ENCODE peak calls at places on chromosome 3, in six cellular contexts. One of them, this sample, is unnamed.

GRCh38 chr3:64824281-64824980 is 136.6 kb upstream of the ADAMTS9 start:
- DNase-seq in A549: no peak
- DNase-seq in K562: no peak
- DNase-seq in SK-N-SH: no peak
- DNase-seq in HepG2: no peak
- DNase-seq in GM12878: no peak
- DNase-seq in this sample: no peak

GRCh38 chr3:58260261-58260731 is 22.7 kb downstream of the ABHD6 start:
- DNase-seq in HepG2: no peak
- DNase-seq in K562: no peak
- DNase-seq in SK-N-SH: no peak
- DNase-seq in GM12878: no peak
- DNase-seq in A549: no peak
- DNase-seq in this sample: peak

GRCh38 chr3:135781026-135781815 is 184.3 kb upstream of the PPP2R3A start:
- DNase-seq in SK-N-SH: no peak
- DNase-seq in HepG2: no peak
- DNase-seq in K562: no peak
- DNase-seq in A549: no peak
- DNase-seq in GM12878: no peak
- DNase-seq in this sample: no peak

GRCh38 chr3:71650372-71650771 is 66.8 kb upstream of the FOXP1 start:
- DNase-seq in HepG2: no peak
- DNase-seq in SK-N-SH: no peak
- DNase-seq in A549: no peak
- DNase-seq in GM12878: no peak
- DNase-seq in K562: no peak
- DNase-seq in this sample: no peak

GRCh38 chr3:141680620-141681389 is 57.3 kb upstream of the RNF7 start:
- DNase-seq in SK-N-SH: peak
- DNase-seq in K562: no peak
- DNase-seq in GM12878: no peak
- DNase-seq in HepG2: no peak
- DNase-seq in A549: no peak
- DNase-seq in this sample: peak

GRCh38 chr3:60365360-60365759 is 885.9 kb downstream of the FHIT start:
- DNase-seq in SK-N-SH: no peak
- DNase-seq in GM12878: no peak
- DNase-seq in K562: no peak
- DNase-seq in A549: no peak
- DNase-seq in HepG2: no peak
- DNase-seq in this sample: peak

GRCh38 chr3:36796896-36797295 is 32.5 kb upstream of the DCLK3 start:
- DNase-seq in A549: no peak
- DNase-seq in HepG2: no peak
- DNase-seq in K562: no peak
- DNase-seq in GM12878: no peak
- DNase-seq in SK-N-SH: no peak
- DNase-seq in this sample: peak

GRCh38 chr3:70853161-70853560 is 540.7 kb upstream of the MDFIC2 start:
- DNase-seq in K562: no peak
- DNase-seq in A549: no peak
- DNase-seq in GM12878: no peak
- DNase-seq in HepG2: no peak
- DNase-seq in SK-N-SH: no peak
- DNase-seq in this sample: no peak

GRCh38 chr3:104952587-104952986 is 414.1 kb upstream of the ALCAM start:
- DNase-seq in SK-N-SH: no peak
- DNase-seq in K562: no peak
- DNase-seq in HepG2: no peak
- DNase-seq in A549: peak
- DNase-seq in GM12878: no peak
- DNase-seq in this sample: peak

GRCh38 chr3:151085227-151085888 is at the start of gene MED12L:
- DNase-seq in SK-N-SH: peak
- DNase-seq in A549: peak
- DNase-seq in GM12878: no peak
- DNase-seq in HepG2: peak
- DNase-seq in K562: peak
- DNase-seq in this sample: peak

GRCh38 chr3:62415312-62415791 is 42.0 kb upstream of the FEZF2 start:
- DNase-seq in A549: no peak
- DNase-seq in K562: no peak
- DNase-seq in SK-N-SH: no peak
- DNase-seq in GM12878: no peak
- DNase-seq in HepG2: no peak
- DNase-seq in this sample: no peak

GRCh38 chr3:161322781-161323568 is 48.3 kb downstream of the SPTSSB start:
- DNase-seq in K562: no peak
- DNase-seq in A549: no peak
- DNase-seq in HepG2: peak
- DNase-seq in GM12878: no peak
- DNase-seq in SK-N-SH: no peak
- DNase-seq in this sample: no peak

GRCh38 chr3:88433572-88433971 is 283.8 kb downstream of the C3orf38 start:
- DNase-seq in A549: no peak
- DNase-seq in K562: no peak
- DNase-seq in HepG2: no peak
- DNase-seq in SK-N-SH: no peak
- DNase-seq in GM12878: peak
- DNase-seq in this sample: no peak

GRCh38 chr3:146640955-146641867 is 36.1 kb upstream of the PLSCR5 start:
- DNase-seq in K562: peak
- DNase-seq in A549: peak
- DNase-seq in SK-N-SH: peak
- DNase-seq in HepG2: peak
- DNase-seq in GM12878: no peak
- DNase-seq in this sample: peak

GRCh38 chr3:37054370-37054769 is 61.1 kb downstream of the MLH1 start:
- DNase-seq in A549: peak
- DNase-seq in GM12878: peak
- DNase-seq in HepG2: no peak
- DNase-seq in K562: peak
- DNase-seq in SK-N-SH: no peak
- DNase-seq in this sample: peak

GRCh38 chr3:46661776-46662766 is 31.4 kb downstream of the ALS2CL start:
- DNase-seq in GM12878: no peak
- DNase-seq in A549: no peak
- DNase-seq in K562: no peak
- DNase-seq in SK-N-SH: peak
- DNase-seq in HepG2: no peak
- DNase-seq in this sample: no peak

GRCh38 chr3:69102384-69102783 is 17.6 kb downstream of the ARL6IP5 start:
- DNase-seq in A549: no peak
- DNase-seq in GM12878: no peak
- DNase-seq in K562: no peak
- DNase-seq in HepG2: no peak
- DNase-seq in SK-N-SH: no peak
- DNase-seq in this sample: no peak

GRCh38 chr3:73164622-73165021 is 103.2 kb downstream of the EBLN2 start:
- DNase-seq in K562: no peak
- DNase-seq in A549: no peak
- DNase-seq in HepG2: no peak
- DNase-seq in SK-N-SH: no peak
- DNase-seq in GM12878: no peak
- DNase-seq in this sample: no peak

GRCh38 chr3:131349946-131350347 is 31.6 kb upstream of the NUDT16 start:
- DNase-seq in HepG2: no peak
- DNase-seq in SK-N-SH: peak
- DNase-seq in GM12878: no peak
- DNase-seq in A549: peak
- DNase-seq in K562: no peak
- DNase-seq in this sample: peak

GRCh38 chr3:102182162-102182561 is 252.7 kb upstream of the ZPLD1 start:
- DNase-seq in HepG2: no peak
- DNase-seq in K562: no peak
- DNase-seq in SK-N-SH: no peak
- DNase-seq in GM12878: no peak
- DNase-seq in A549: no peak
- DNase-seq in this sample: peak

GRCh38 chr3:132730891-132731580 is 8.8 kb upstream of the NPHP3 start:
- DNase-seq in GM12878: no peak
- DNase-seq in K562: peak
- DNase-seq in HepG2: peak
- DNase-seq in SK-N-SH: peak
- DNase-seq in A549: peak
- DNase-seq in this sample: peak

GRCh38 chr3:132723024-132723462 is 834 bp upstream of the NPHP3 start:
- DNase-seq in A549: peak
- DNase-seq in SK-N-SH: no peak
- DNase-seq in HepG2: no peak
- DNase-seq in K562: no peak
- DNase-seq in GM12878: no peak
- DNase-seq in this sample: no peak

GRCh38 chr3:132723551-132723950 is 1.3 kb upstream of the NPHP3 start:
- DNase-seq in A549: no peak
- DNase-seq in K562: no peak
- DNase-seq in SK-N-SH: no peak
- DNase-seq in HepG2: no peak
- DNase-seq in GM12878: no peak
- DNase-seq in this sample: peak

GRCh38 chr3:132722165-132723023 is at the start of gene NPHP3:
- DNase-seq in K562: peak
- DNase-seq in HepG2: peak
- DNase-seq in SK-N-SH: peak
- DNase-seq in GM12878: peak
- DNase-seq in A549: peak
- DNase-seq in this sample: peak

DNA sequence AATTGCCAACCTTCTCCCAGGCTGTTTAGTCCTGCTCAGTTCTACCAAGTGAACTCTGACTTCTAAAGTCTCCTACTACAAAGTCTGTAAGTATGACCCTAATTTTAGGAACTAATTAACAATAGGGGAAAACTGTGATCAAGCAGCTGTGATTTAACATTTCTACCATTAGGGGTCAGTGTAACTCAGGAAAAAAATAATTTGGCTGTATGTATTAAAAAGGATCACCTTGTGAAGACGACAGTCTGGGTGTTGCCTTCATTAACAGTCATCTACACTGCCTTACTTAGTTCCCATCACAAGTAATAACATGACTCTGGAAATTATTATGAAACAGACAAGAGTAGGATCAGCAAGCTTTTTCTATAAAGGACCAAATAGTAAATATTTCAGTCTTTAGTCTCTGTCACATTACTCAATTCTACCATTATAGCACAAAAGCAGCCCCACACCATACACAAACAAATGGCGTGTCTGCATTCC is 4.2 kb upstream of the NPHP3 start:
- DNase-seq in SK-N-SH: peak
- DNase-seq in K562: peak
- DNase-seq in HepG2: peak
- DNase-seq in A549: peak
- DNase-seq in GM12878: no peak
- DNase-seq in this sample: peak
- TF ChIP-seq SMC3 in SK-N-SH: peak
- TF ChIP-seq SMC3 in K562: no peak
- TF ChIP-seq SMC3 in HepG2: no peak
- TF ChIP-seq SMC3 in A549: peak
- TF ChIP-seq SMC3 in GM12878: peak
- TF ChIP-seq SMC3 in this sample: peak

DNA sequence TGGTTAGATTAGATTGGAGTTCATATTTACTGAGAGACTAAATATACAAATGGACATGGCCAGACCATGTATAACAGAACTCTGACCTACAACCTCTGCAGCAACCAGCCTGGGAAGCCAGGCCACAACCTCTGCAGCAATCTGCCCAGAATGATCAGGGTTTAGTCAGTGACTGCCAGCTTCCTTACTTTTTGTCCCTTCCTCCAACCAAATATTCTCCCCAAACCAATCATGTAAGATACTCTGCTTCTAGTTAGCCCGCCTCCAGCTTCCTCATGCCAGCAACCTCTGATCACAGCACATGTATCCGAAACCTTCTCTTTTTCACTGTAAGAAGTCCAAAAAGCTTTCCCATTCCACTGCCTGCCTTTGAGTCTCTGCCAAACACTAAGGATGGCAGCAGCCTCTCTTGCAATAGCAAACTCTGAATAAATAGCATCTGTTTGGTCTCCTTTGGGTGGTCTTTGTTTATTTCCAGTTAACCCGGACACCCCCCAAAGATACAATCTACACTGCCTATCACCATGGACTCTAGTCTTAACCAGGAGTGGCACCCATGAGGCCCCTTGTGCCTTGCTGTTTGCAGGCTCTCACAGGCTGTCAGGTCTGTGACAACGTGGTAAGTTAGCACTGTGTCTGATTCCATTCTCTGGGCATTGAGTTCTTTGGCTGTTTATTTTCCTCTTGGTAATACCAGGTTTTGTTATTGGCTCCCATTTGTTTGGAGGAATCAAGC is 102.2 kb downstream of the ERC2 start:
- DNase-seq in A549: no peak
- DNase-seq in SK-N-SH: no peak
- DNase-seq in K562: no peak
- DNase-seq in HepG2: no peak
- DNase-seq in GM12878: no peak
- DNase-seq in this sample: no peak
- TF ChIP-seq SMC3 in A549: no peak
- TF ChIP-seq SMC3 in SK-N-SH: no peak
- TF ChIP-seq SMC3 in K562: no peak
- TF ChIP-seq SMC3 in HepG2: no peak
- TF ChIP-seq SMC3 in GM12878: no peak
- TF ChIP-seq SMC3 in this sample: no peak

GRCh38 chr3:188559069-188559410 is 405.1 kb downstream of the LPP start:
- DNase-seq in HepG2: no peak
- DNase-seq in SK-N-SH: no peak
- DNase-seq in A549: no peak
- DNase-seq in GM12878: no peak
- DNase-seq in K562: no peak
- DNase-seq in this sample: no peak
- TF ChIP-seq SMC3 in HepG2: no peak
- TF ChIP-seq SMC3 in SK-N-SH: no peak
- TF ChIP-seq SMC3 in A549: no peak
- TF ChIP-seq SMC3 in GM12878: no peak
- TF ChIP-seq SMC3 in K562: no peak
- TF ChIP-seq SMC3 in this sample: no peak

DNA sequence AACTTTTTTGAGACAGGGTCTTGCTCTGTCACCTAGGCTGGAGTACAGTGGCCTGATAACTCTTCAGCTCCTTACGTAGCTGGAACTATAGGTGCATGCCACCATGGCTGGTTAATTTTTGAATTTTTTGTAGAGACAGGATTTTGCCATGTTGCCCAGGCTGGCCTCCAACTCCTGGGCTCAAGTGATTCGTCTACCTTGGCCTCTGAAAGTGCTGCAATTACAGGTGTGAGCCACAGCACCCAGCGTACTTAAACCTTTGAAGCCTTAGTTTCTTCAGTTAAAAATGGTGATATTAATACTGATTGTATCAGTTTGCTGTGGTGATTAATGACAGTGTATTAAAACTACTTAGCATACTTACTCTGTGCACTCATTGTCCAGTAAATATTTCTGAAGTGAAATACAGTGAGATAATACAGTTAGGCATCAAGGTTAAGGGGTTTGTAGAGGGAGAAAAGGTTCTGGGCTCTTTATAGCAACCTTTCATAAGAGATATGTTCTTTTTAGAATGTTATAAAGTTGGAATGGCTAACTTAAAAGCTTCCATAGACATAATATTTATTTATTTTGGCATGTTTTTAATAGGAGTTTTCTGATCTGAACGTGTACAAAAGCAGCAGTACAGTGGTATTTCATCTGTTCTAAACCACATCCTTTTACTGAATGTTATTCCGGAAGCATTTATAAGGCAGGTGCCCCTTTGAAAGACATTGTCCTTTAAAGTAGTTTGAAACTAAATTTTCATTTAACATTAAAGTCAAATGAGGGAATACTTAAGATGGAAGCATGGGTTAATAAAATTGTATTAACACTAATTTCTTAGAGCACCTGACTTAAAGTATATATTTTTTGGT is 23.6 kb downstream of the NCK1 start:
- DNase-seq in HepG2: no peak
- DNase-seq in A549: no peak
- DNase-seq in SK-N-SH: no peak
- DNase-seq in GM12878: no peak
- DNase-seq in K562: no peak
- DNase-seq in this sample: no peak
- TF ChIP-seq SMC3 in HepG2: no peak
- TF ChIP-seq SMC3 in A549: no peak
- TF ChIP-seq SMC3 in SK-N-SH: no peak
- TF ChIP-seq SMC3 in GM12878: no peak
- TF ChIP-seq SMC3 in K562: no peak
- TF ChIP-seq SMC3 in this sample: no peak